ENCODE peak calls at places on chromosomes 13 and 19, in seven cellular contexts. One of them, this sample, is unnamed.

GRCh38 chr19:49812452-49812996 is 568 bp downstream of the FUZ start:
- DNase-seq in A673: no peak
- DNase-seq in fibroblast of pulmonary artery: no peak
- DNase-seq in esophagus muscularis mucosa: no peak
- DNase-seq in endodermal cell: no peak
- DNase-seq in IMR-90: no peak
- DNase-seq in fibroblast of mammary gland: no peak
- DNase-seq in this sample: no peak

GRCh38 chr13:99982021-99982740 is 597 bp downstream of the ZIC2 start:
- DNase-seq in A673: peak
- DNase-seq in fibroblast of pulmonary artery: no peak
- DNase-seq in esophagus muscularis mucosa: no peak
- DNase-seq in endodermal cell: no peak
- DNase-seq in IMR-90: no peak
- DNase-seq in fibroblast of mammary gland: no peak
- DNase-seq in this sample: no peak

GRCh38 chr19:4624733-4625362 is 14.5 kb upstream of the TNFAIP8L1 start:
- DNase-seq in A673: no peak
- DNase-seq in fibroblast of pulmonary artery: peak
- DNase-seq in esophagus muscularis mucosa: no peak
- DNase-seq in endodermal cell: peak
- DNase-seq in IMR-90: peak
- DNase-seq in fibroblast of mammary gland: no peak
- DNase-seq in this sample: no peak

GRCh38 chr13:20442798-20443381 is 82.8 kb downstream of the CRYL1 start:
- DNase-seq in A673: no peak
- DNase-seq in fibroblast of pulmonary artery: no peak
- DNase-seq in esophagus muscularis mucosa: peak
- DNase-seq in endodermal cell: no peak
- DNase-seq in IMR-90: no peak
- DNase-seq in fibroblast of mammary gland: no peak
- DNase-seq in this sample: no peak

GRCh38 chr19:34767967-34768366 is 5.0 kb downstream of the ZNF599 start:
- DNase-seq in A673: peak
- DNase-seq in fibroblast of pulmonary artery: no peak
- DNase-seq in esophagus muscularis mucosa: peak
- DNase-seq in endodermal cell: no peak
- DNase-seq in IMR-90: no peak
- DNase-seq in fibroblast of mammary gland: no peak
- DNase-seq in this sample: no peak

GRCh38 chr19:55490478-55491436 is 2.5 kb downstream of the SSC5D start:
- DNase-seq in A673: no peak
- DNase-seq in fibroblast of pulmonary artery: no peak
- DNase-seq in esophagus muscularis mucosa: no peak
- DNase-seq in endodermal cell: no peak
- DNase-seq in IMR-90: no peak
- DNase-seq in fibroblast of mammary gland: peak
- DNase-seq in this sample: no peak

GRCh38 chr19:33177417-33177976 is 16.6 kb upstream of the LRP3 start:
- DNase-seq in A673: no peak
- DNase-seq in fibroblast of pulmonary artery: no peak
- DNase-seq in esophagus muscularis mucosa: no peak
- DNase-seq in endodermal cell: peak
- DNase-seq in IMR-90: no peak
- DNase-seq in fibroblast of mammary gland: no peak
- DNase-seq in this sample: no peak

GRCh38 chr13:98493035-98493401 is 83.9 kb downstream of the STK24 start:
- DNase-seq in A673: no peak
- DNase-seq in fibroblast of pulmonary artery: no peak
- DNase-seq in esophagus muscularis mucosa: no peak
- DNase-seq in endodermal cell: no peak
- DNase-seq in IMR-90: no peak
- DNase-seq in fibroblast of mammary gland: no peak
- DNase-seq in this sample: no peak

GRCh38 chr13:34040863-34041262 is 222.9 kb downstream of the RFC3 start:
- DNase-seq in A673: no peak
- DNase-seq in fibroblast of pulmonary artery: no peak
- DNase-seq in esophagus muscularis mucosa: no peak
- DNase-seq in endodermal cell: no peak
- DNase-seq in IMR-90: no peak
- DNase-seq in fibroblast of mammary gland: peak
- DNase-seq in this sample: no peak

GRCh38 chr13:33218020-33218419 is 67.5 kb downstream of the STARD13 start:
- DNase-seq in A673: no peak
- DNase-seq in fibroblast of pulmonary artery: peak
- DNase-seq in esophagus muscularis mucosa: peak
- DNase-seq in endodermal cell: peak
- DNase-seq in IMR-90: peak
- DNase-seq in fibroblast of mammary gland: no peak
- DNase-seq in this sample: no peak

GRCh38 chr19:33705860-33706259 is 84.1 kb downstream of the CHST8 start:
- DNase-seq in A673: no peak
- DNase-seq in fibroblast of pulmonary artery: no peak
- DNase-seq in esophagus muscularis mucosa: no peak
- DNase-seq in endodermal cell: no peak
- DNase-seq in IMR-90: no peak
- DNase-seq in fibroblast of mammary gland: no peak
- DNase-seq in this sample: no peak

GRCh38 chr19:51660975-51661600 is 14.5 kb upstream of the SIGLEC14 start:
- DNase-seq in A673: peak
- DNase-seq in fibroblast of pulmonary artery: peak
- DNase-seq in esophagus muscularis mucosa: no peak
- DNase-seq in endodermal cell: peak
- DNase-seq in IMR-90: peak
- DNase-seq in fibroblast of mammary gland: peak
- DNase-seq in this sample: peak

GRCh38 chr13:52686381-52686780 is 33.7 kb downstream of the SUGT1 start:
- DNase-seq in A673: no peak
- DNase-seq in fibroblast of pulmonary artery: no peak
- DNase-seq in esophagus muscularis mucosa: no peak
- DNase-seq in endodermal cell: no peak
- DNase-seq in IMR-90: no peak
- DNase-seq in fibroblast of mammary gland: no peak
- DNase-seq in this sample: no peak

GRCh38 chr19:11673608-11674041 is 65.1 kb downstream of the ZNF823 start:
- DNase-seq in A673: peak
- DNase-seq in fibroblast of pulmonary artery: peak
- DNase-seq in esophagus muscularis mucosa: no peak
- DNase-seq in endodermal cell: peak
- DNase-seq in IMR-90: peak
- DNase-seq in fibroblast of mammary gland: peak
- DNase-seq in this sample: no peak
- H3K4me3 ChIP-seq in A673: peak
- H3K4me3 ChIP-seq in fibroblast of pulmonary artery: peak
- H3K4me3 ChIP-seq in esophagus muscularis mucosa: peak
- H3K4me3 ChIP-seq in endodermal cell: peak
- H3K4me3 ChIP-seq in IMR-90: peak
- H3K4me3 ChIP-seq in fibroblast of mammary gland: peak
- H3K4me3 ChIP-seq in this sample: peak

GRCh38 chr13:46604226-46604968 is 51.4 kb downstream of the LRCH1 start:
- DNase-seq in A673: no peak
- DNase-seq in fibroblast of pulmonary artery: no peak
- DNase-seq in esophagus muscularis mucosa: no peak
- DNase-seq in endodermal cell: no peak
- DNase-seq in IMR-90: no peak
- DNase-seq in fibroblast of mammary gland: no peak
- DNase-seq in this sample: no peak

GRCh38 chr13:46600943-46601311 is 48.0 kb downstream of the LRCH1 start:
- DNase-seq in A673: no peak
- DNase-seq in fibroblast of pulmonary artery: no peak
- DNase-seq in esophagus muscularis mucosa: no peak
- DNase-seq in endodermal cell: no peak
- DNase-seq in IMR-90: no peak
- DNase-seq in fibroblast of mammary gland: no peak
- DNase-seq in this sample: no peak

GRCh38 chr13:46602531-46602930 is 49.6 kb downstream of the LRCH1 start:
- DNase-seq in A673: no peak
- DNase-seq in fibroblast of pulmonary artery: no peak
- DNase-seq in esophagus muscularis mucosa: no peak
- DNase-seq in endodermal cell: no peak
- DNase-seq in IMR-90: no peak
- DNase-seq in fibroblast of mammary gland: no peak
- DNase-seq in this sample: no peak

GRCh38 chr13:46605089-46605488 is 52.1 kb downstream of the LRCH1 start:
- DNase-seq in A673: no peak
- DNase-seq in fibroblast of pulmonary artery: no peak
- DNase-seq in esophagus muscularis mucosa: no peak
- DNase-seq in endodermal cell: no peak
- DNase-seq in IMR-90: no peak
- DNase-seq in fibroblast of mammary gland: peak
- DNase-seq in this sample: no peak

DNA sequence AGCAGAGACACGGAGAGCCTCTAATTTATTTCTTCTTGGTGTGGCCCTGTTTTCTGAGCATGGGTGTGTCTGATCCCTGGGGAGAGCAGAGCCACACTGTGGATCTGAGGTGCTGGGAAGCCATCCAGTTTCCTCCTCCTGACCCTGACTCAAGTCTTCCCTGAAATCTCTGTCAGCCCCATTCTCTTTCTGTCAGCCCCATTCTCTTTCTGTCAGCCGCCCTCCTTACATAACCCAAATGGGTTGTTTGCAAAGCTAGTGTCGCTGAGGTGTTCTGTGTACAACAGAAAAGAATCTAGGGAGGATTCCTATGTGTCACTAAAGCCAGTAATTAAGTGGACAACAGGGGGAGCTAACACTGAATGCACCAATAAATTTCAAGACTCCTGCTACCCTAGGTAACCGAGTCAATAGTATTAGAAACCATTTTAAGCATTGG is 50.2 kb downstream of the LRCH1 start:
- DNase-seq in A673: no peak
- DNase-seq in fibroblast of pulmonary artery: peak
- DNase-seq in esophagus muscularis mucosa: no peak
- DNase-seq in endodermal cell: no peak
- DNase-seq in IMR-90: no peak
- DNase-seq in fibroblast of mammary gland: peak
- DNase-seq in this sample: no peak
- TF ChIP-seq CTCF in A673: peak
- TF ChIP-seq CTCF in fibroblast of pulmonary artery: peak
- TF ChIP-seq CTCF in esophagus muscularis mucosa: no peak
- TF ChIP-seq CTCF in endodermal cell: peak
- TF ChIP-seq CTCF in IMR-90: peak
- TF ChIP-seq CTCF in fibroblast of mammary gland: peak
- TF ChIP-seq CTCF in this sample: no peak

GRCh38 chr13:29569253-29570057 is 26.0 kb downstream of the SLC7A1 start:
- DNase-seq in A673: no peak
- DNase-seq in fibroblast of pulmonary artery: peak
- DNase-seq in esophagus muscularis mucosa: no peak
- DNase-seq in endodermal cell: peak
- DNase-seq in IMR-90: no peak
- DNase-seq in fibroblast of mammary gland: no peak
- DNase-seq in this sample: no peak
- H3K4me3 ChIP-seq in A673: no peak
- H3K4me3 ChIP-seq in fibroblast of pulmonary artery: no peak
- H3K4me3 ChIP-seq in esophagus muscularis mucosa: no peak
- H3K4me3 ChIP-seq in endodermal cell: no peak
- H3K4me3 ChIP-seq in IMR-90: no peak
- H3K4me3 ChIP-seq in fibroblast of mammary gland: no peak
- H3K4me3 ChIP-seq in this sample: no peak

GRCh38 chr13:40780822-40781401 is 8.5 kb upstream of the SLC25A15 start:
- DNase-seq in A673: peak
- DNase-seq in fibroblast of pulmonary artery: peak
- DNase-seq in esophagus muscularis mucosa: no peak
- DNase-seq in endodermal cell: peak
- DNase-seq in IMR-90: peak
- DNase-seq in fibroblast of mammary gland: no peak
- DNase-seq in this sample: no peak
- TF ChIP-seq CTCF in A673: no peak
- TF ChIP-seq CTCF in fibroblast of pulmonary artery: no peak
- TF ChIP-seq CTCF in esophagus muscularis mucosa: no peak
- TF ChIP-seq CTCF in endodermal cell: peak
- TF ChIP-seq CTCF in IMR-90: peak
- TF ChIP-seq CTCF in fibroblast of mammary gland: no peak
- TF ChIP-seq CTCF in this sample: peak

GRCh38 chr19:16146112-16146511 is 2.6 kb downstream of the HSH2D start:
- DNase-seq in A673: no peak
- DNase-seq in fibroblast of pulmonary artery: no peak
- DNase-seq in esophagus muscularis mucosa: no peak
- DNase-seq in endodermal cell: no peak
- DNase-seq in IMR-90: no peak
- DNase-seq in fibroblast of mammary gland: no peak
- DNase-seq in this sample: no peak
- H3K4me3 ChIP-seq in A673: no peak
- H3K4me3 ChIP-seq in fibroblast of pulmonary artery: no peak
- H3K4me3 ChIP-seq in esophagus muscularis mucosa: no peak
- H3K4me3 ChIP-seq in endodermal cell: no peak
- H3K4me3 ChIP-seq in IMR-90: no peak
- H3K4me3 ChIP-seq in fibroblast of mammary gland: no peak
- H3K4me3 ChIP-seq in this sample: no peak

DNA sequence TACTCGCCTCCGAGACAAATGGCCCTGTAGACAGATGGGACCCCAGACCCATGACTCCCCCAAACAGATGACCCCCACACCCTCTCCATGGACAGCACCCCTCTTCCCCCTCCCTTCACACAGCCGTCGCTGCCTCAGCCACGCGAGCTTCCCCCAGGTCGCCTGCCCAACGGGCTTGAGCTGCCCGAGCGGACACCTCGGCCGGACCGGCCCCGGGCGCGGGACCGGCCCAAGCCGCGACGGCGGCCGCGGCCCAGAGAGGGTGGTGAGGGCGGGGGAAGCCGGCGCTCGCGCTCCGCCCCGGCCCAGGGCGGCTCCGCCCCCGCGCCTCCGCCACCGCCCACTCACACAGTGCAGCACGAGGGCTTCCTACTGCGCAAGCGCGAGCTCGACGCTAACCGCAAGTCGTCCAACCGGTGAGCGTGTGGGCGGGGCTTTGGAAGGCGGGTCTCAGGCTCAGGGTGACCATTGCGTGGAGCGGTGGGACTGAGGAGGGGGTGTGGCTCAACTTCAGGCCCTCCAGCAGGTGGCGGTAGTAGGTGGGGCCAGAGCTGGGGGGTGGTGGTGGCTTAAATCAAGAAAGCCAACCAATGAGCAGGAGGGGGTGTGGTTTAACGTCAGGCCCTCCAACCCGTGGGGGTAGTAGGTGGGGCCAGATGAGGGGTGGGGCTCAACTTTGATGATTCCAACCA is 6.2 kb upstream of the SHKBP1 start:
- DNase-seq in A673: peak
- DNase-seq in fibroblast of pulmonary artery: peak
- DNase-seq in esophagus muscularis mucosa: peak
- DNase-seq in endodermal cell: peak
- DNase-seq in IMR-90: peak
- DNase-seq in fibroblast of mammary gland: peak
- DNase-seq in this sample: peak
- TF ChIP-seq CTCF in A673: peak
- TF ChIP-seq CTCF in fibroblast of pulmonary artery: no peak
- TF ChIP-seq CTCF in esophagus muscularis mucosa: no peak
- TF ChIP-seq CTCF in endodermal cell: no peak
- TF ChIP-seq CTCF in IMR-90: no peak
- TF ChIP-seq CTCF in fibroblast of mammary gland: no peak
- TF ChIP-seq CTCF in this sample: no peak

GRCh38 chr19:39156891-39157230 is 31.3 kb downstream of the PAK4 start:
- DNase-seq in A673: no peak
- DNase-seq in fibroblast of pulmonary artery: no peak
- DNase-seq in esophagus muscularis mucosa: no peak
- DNase-seq in endodermal cell: no peak
- DNase-seq in IMR-90: no peak
- DNase-seq in fibroblast of mammary gland: no peak
- DNase-seq in this sample: no peak
- H3K4me3 ChIP-seq in A673: no peak
- H3K4me3 ChIP-seq in fibroblast of pulmonary artery: no peak
- H3K4me3 ChIP-seq in esophagus muscularis mucosa: no peak
- H3K4me3 ChIP-seq in endodermal cell: no peak
- H3K4me3 ChIP-seq in IMR-90: peak
- H3K4me3 ChIP-seq in fibroblast of mammary gland: peak
- H3K4me3 ChIP-seq in this sample: no peak